ENCODE peak calls at places on chromosomes 2 and 18, in six cellular contexts. G is NCI-H774, V is fibroblast of pulmonary artery, H is foreskin fibroblast, K is HFFc6, B is SIG-M5. I is an unnamed sample.

GRCh38 chr2:88220733-88221132 is 50.6 kb downstream of the THNSL2 start:
- DNase-seq in G (no peak), V (no peak), H (no peak), K (no peak), B (no peak), I (no peak)

GRCh38 chr2:172293952-172294351 is 133.4 kb upstream of the ITGA6 start:
- DNase-seq in G (no peak), V (peak; percentile 80), H (peak; percentile 76), K (no peak), B (no peak), I (no peak)

GRCh38 chr2:117718048-117718447 is 96.4 kb upstream of the DDX18 start:
- DNase-seq in G (no peak), V (no peak), H (no peak), K (no peak), B (no peak), I (no peak)

GRCh38 chr2:63364866-63365265 is 223.4 kb downstream of the WDPCP start:
- DNase-seq in G (peak; percentile 17), V (no peak), H (no peak), K (no peak), B (no peak), I (no peak)

GRCh38 chr18:67545681-67546080 is 29.2 kb upstream of the DSEL start:
- DNase-seq in G (no peak), V (no peak), H (peak; percentile 50), K (no peak), B (no peak), I (no peak)

GRCh38 chr2:65350714-65351113 is 81.7 kb downstream of the SPRED2 start:
- DNase-seq in G (no peak), V (no peak), H (peak; percentile 35), K (no peak), B (no peak), I (no peak)

GRCh38 chr2:6228251-6228650 is 536.1 kb downstream of the SOX11 start:
- DNase-seq in G (no peak), V (no peak), H (no peak), K (no peak), B (no peak), I (no peak)

GRCh38 chr18:8469793-8470192 is 139.4 kb upstream of the RAB12 start:
- DNase-seq in G (no peak), V (peak; percentile 62), H (peak; percentile 66), K (peak; percentile 39), B (no peak), I (peak; percentile 18)

GRCh38 chr2:96867756-96868554 is 1.9 kb downstream of the SEMA4C start:
- DNase-seq in G (no peak), V (peak; percentile 29), H (peak; percentile 53), K (no peak), B (no peak), I (no peak)

GRCh38 chr18:63749489-63749888 is 25.7 kb upstream of the SERPINB7 start:
- DNase-seq in G (no peak), V (no peak), H (no peak), K (no peak), B (no peak), I (no peak)

GRCh38 chr2:56741601-56742102 is 557.9 kb downstream of the CCDC85A start:
- DNase-seq in G (no peak), V (peak; percentile 92), H (peak; percentile 90), K (peak; percentile 94), B (no peak), I (peak; percentile 48)

GRCh38 chr2:139835101-139835500 is 1054.9 kb upstream of the NXPH2 start:
- DNase-seq in G (no peak), V (no peak), H (no peak), K (no peak), B (no peak), I (no peak)

GRCh38 chr2:204436267-204436666 is 109.0 kb upstream of the PARD3B start:
- DNase-seq in G (no peak), V (no peak), H (peak; percentile 16), K (no peak), B (no peak), I (no peak)

GRCh38 chr18:37261988-37262387 is 303.6 kb downstream of the CELF4 start:
- DNase-seq in G (no peak), V (no peak), H (no peak), K (no peak), B (no peak), I (no peak)

GRCh38 chr2:160375802-160376469 is 117.7 kb downstream of the RBMS1 start:
- DNase-seq in G (no peak), V (peak; percentile 87), H (no peak), K (peak; percentile 29), B (no peak), I (no peak)

GRCh38 chr2:179898873-179899272 is 37.5 kb upstream of the ZNF385B start:
- DNase-seq in G (peak; percentile 1), V (peak; percentile 37), H (peak; percentile 26), K (peak; percentile 24), B (no peak), I (no peak)

GRCh38 chr2:102366406-102367112 is 11.0 kb downstream of the IL18R1 start:
- DNase-seq in G (no peak), V (no peak), H (no peak), K (no peak), B (no peak), I (no peak)

GRCh38 chr18:13279181-13280065 is 60.9 kb downstream of the LDLRAD4 start:
- DNase-seq in G (no peak), V (no peak), H (no peak), K (no peak), B (no peak), I (no peak)

GRCh38 chr2:171754254-171754939 is 67.1 kb downstream of the DYNC1I2 start:
- DNase-seq in G (no peak), V (no peak), H (no peak), K (peak; percentile 8), B (no peak), I (peak; percentile 27)

GRCh38 chr18:61901334-61901986 is 8.7 kb upstream of the RNF152 start:
- DNase-seq in G (peak; percentile 32), V (peak; percentile 70), H (peak; percentile 62), K (no peak), B (peak; percentile 1), I (peak; percentile 65)

GRCh38 chr2:188773075-188773474 is 201.1 kb upstream of the COL3A1 start:
- DNase-seq in G (no peak), V (peak; percentile 78), H (peak; percentile 66), K (no peak), B (no peak), I (no peak)

GRCh38 chr2:96091711-96092579 is 24.4 kb downstream of the ADRA2B start:
- DNase-seq in G (no peak), V (no peak), H (no peak), K (no peak), B (no peak), I (no peak)

GRCh38 chr18:76169733-76170132 is 325.3 kb downstream of the ZNF516 start:
- DNase-seq in G (no peak), V (no peak), H (no peak), K (no peak), B (no peak), I (no peak)

GRCh38 chr2:11342561-11343343 is 1.7 kb downstream of the ROCK2 start:
- DNase-seq in G (peak; percentile 21), V (peak; percentile 68), H (peak; percentile 88), K (peak; percentile 81), B (no peak), I (peak; percentile 50)

GRCh38 chr2:61993422-61994024 is 88.0 kb downstream of the COMMD1 start:
- DNase-seq in G (no peak), V (peak; percentile 72), H (peak; percentile 76), K (peak; percentile 52), B (no peak), I (peak; percentile 43)

GRCh38 chr18:58005036-58005435 is 39.0 kb upstream of the NEDD4L start:
- DNase-seq in G (no peak), V (peak; percentile 21), H (peak; percentile 75), K (no peak), B (no peak), I (no peak)

GRCh38 chr18:63213331-63213900 is 106.2 kb downstream of the BCL2 start:
- DNase-seq in G (no peak), V (peak; percentile 16), H (peak; percentile 26), K (no peak), B (no peak), I (no peak)

GRCh38 chr2:128668946-128669345 is 350.3 kb upstream of the HS6ST1 start:
- DNase-seq in G (no peak), V (no peak), H (no peak), K (no peak), B (no peak), I (no peak)

GRCh38 chr2:157032019-157032418 is 225.5 kb upstream of the GALNT5 start:
- DNase-seq in G (no peak), V (peak; percentile 97), H (peak; percentile 87), K (peak; percentile 93), B (no peak), I (peak; percentile 15)

GRCh38 chr2:31528823-31529222 is 51.9 kb downstream of the SRD5A2 start:
- DNase-seq in G (no peak), V (no peak), H (no peak), K (no peak), B (no peak), I (no peak)

GRCh38 chr2:197195591-197195990 is 115.0 kb downstream of the ANKRD44 start:
- DNase-seq in G (no peak), V (no peak), H (no peak), K (no peak), B (no peak), I (no peak)

GRCh38 chr2:122028371-122029102 is 273.1 kb downstream of the TSN start:
- DNase-seq in G (no peak), V (peak; percentile 80), H (peak; percentile 44), K (peak; percentile 70), B (no peak), I (peak; percentile 93)

GRCh38 chr2:42060718-42061619 is 13.1 kb downstream of the PKDCC start:
- DNase-seq in G (no peak), V (peak; percentile 64), H (peak; percentile 32), K (no peak), B (no peak), I (no peak)

GRCh38 chr2:37324786-37325624 is at the start of gene PRKD3:
- DNase-seq in G (peak; percentile 50), V (peak; percentile 42), H (peak; percentile 87), K (no peak), B (no peak), I (peak; percentile 68)

GRCh38 chr2:12665334-12665733 is 51.4 kb upstream of the TRIB2 start:
- DNase-seq in G (no peak), V (peak; percentile 58), H (peak; percentile 39), K (no peak), B (no peak), I (no peak)

I was measured in hepatic stellate cell.